ENCODE peak calls at places on chromosomes 6 and 20, in nine cellular contexts. G, J, A, T, H, Q, E, R and B are unnamed samples.

GRCh38 chr20:48102076-48102787 is 317.0 kb upstream of the SULF2 start:
- DNase-seq in J (no peak), R (no peak), Q (peak; percentile 35), H (no peak), A (no peak), G (no peak), T (no peak), E (no peak), B (no peak)

GRCh38 chr6:887583-888235 is 194.8 kb upstream of the EXOC2 start:
- DNase-seq in E (no peak), A (no peak), T (no peak), J (no peak), Q (no peak), G (no peak), H (no peak), R (no peak), B (no peak)

GRCh38 chr20:50724112-50724724 is 7.2 kb upstream of the PARD6B start:
- DNase-seq in G (no peak), R (no peak), T (no peak), H (no peak), A (no peak), E (no peak), Q (no peak), J (no peak), B (no peak)

GRCh38 chr6:141752677-141753076 is 380.0 kb upstream of the GJE1 start:
- DNase-seq in A (no peak), R (no peak), J (no peak), E (peak; percentile 5), G (peak; percentile 10), T (no peak), Q (no peak), H (no peak), B (no peak)

GRCh38 chr20:50428463-50428828 is 81.7 kb upstream of the PTPN1 start:
- DNase-seq in T (no peak), H (no peak), Q (no peak), R (no peak), E (no peak), A (no peak), G (no peak), J (no peak), B (no peak)

GRCh38 chr6:80541186-80541585 is 434.7 kb downstream of the BCKDHB start:
- DNase-seq in G (no peak), R (no peak), A (no peak), Q (no peak), H (no peak), E (no peak), J (peak; percentile 83), T (no peak), B (peak; percentile 58)

GRCh38 chr20:63114006-63114692 is 101.8 kb downstream of the YTHDF1 start:
- DNase-seq in H (peak; percentile 10), Q (no peak), T (no peak), A (no peak), E (no peak), J (no peak), R (no peak), G (no peak), B (no peak)

GRCh38 chr6:56729719-56730118 is 87.0 kb upstream of the DST start:
- DNase-seq in G (no peak), J (peak; percentile 82), Q (no peak), T (no peak), H (no peak), R (no peak), A (no peak), E (no peak), B (no peak)

GRCh38 chr6:43771858-43772570 is 2.0 kb downstream of the VEGFA start:
- DNase-seq in H (peak; percentile 86), R (peak; percentile 83), A (peak; percentile 64), Q (peak; percentile 90), E (peak; percentile 83), J (no peak), T (peak; percentile 84), G (peak; percentile 83), B (peak; percentile 81)

GRCh38 chr6:154689654-154690053 is 43.6 kb upstream of the SCAF8 start:
- DNase-seq in R (no peak), G (no peak), H (no peak), Q (no peak), T (no peak), J (no peak), E (no peak), A (no peak), B (no peak)

GRCh38 chr6:142861711-142862110 is 83.3 kb downstream of the HIVEP2 start:
- DNase-seq in R (no peak), E (no peak), Q (no peak), J (no peak), T (no peak), G (no peak), A (no peak), H (no peak), B (no peak)

GRCh38 chr20:32439132-32439829 is 81.2 kb downstream of the ASXL1 start:
- DNase-seq in H (no peak), E (no peak), A (no peak), J (peak; percentile 68), R (no peak), G (no peak), T (peak; percentile 23), Q (no peak), B (no peak)

GRCh38 chr6:158622545-158623190 is 21.9 kb downstream of the DYNLT1 start:
- DNase-seq in J (no peak), R (peak; percentile 15), G (peak; percentile 67), Q (no peak), T (no peak), A (no peak), H (no peak), E (peak; percentile 53), B (no peak)

GRCh38 chr6:70593118-70593486 is 26.4 kb downstream of the SDHAF4 start:
- DNase-seq in A (no peak), G (no peak), H (no peak), T (no peak), J (no peak), R (no peak), Q (no peak), E (no peak), B (no peak)

GRCh38 chr6:70371454-70372105 is 41.7 kb upstream of the FAM135A start:
- DNase-seq in T (no peak), E (peak; percentile 46), Q (no peak), A (no peak), G (peak; percentile 53), R (no peak), J (peak; percentile 57), H (no peak), B (no peak)

GRCh38 chr20:44730441-44730840 is 15.2 kb upstream of the KCNK15 start:
- DNase-seq in J (peak; percentile 95), H (no peak), G (no peak), E (no peak), Q (no peak), A (no peak), T (no peak), R (no peak), B (peak; percentile 76)

GRCh38 chr20:20712004-20712473 is 405 bp downstream of the RALGAPA2 start:
- DNase-seq in A (no peak), J (no peak), R (no peak), Q (no peak), T (no peak), G (no peak), H (no peak), E (no peak), B (no peak)

GRCh38 chr6:119284861-119285521 is 64.6 kb downstream of the MAN1A1 start:
- DNase-seq in H (no peak), G (no peak), R (no peak), E (no peak), T (no peak), A (no peak), J (no peak), Q (no peak), B (no peak)

GRCh38 chr6:110590821-110591351 is 114.5 kb upstream of the SLC22A16 start:
- DNase-seq in G (peak; percentile 46), H (no peak), A (no peak), T (no peak), E (peak; percentile 41), Q (no peak), R (no peak), J (peak; percentile 20), B (no peak)

DNA sequence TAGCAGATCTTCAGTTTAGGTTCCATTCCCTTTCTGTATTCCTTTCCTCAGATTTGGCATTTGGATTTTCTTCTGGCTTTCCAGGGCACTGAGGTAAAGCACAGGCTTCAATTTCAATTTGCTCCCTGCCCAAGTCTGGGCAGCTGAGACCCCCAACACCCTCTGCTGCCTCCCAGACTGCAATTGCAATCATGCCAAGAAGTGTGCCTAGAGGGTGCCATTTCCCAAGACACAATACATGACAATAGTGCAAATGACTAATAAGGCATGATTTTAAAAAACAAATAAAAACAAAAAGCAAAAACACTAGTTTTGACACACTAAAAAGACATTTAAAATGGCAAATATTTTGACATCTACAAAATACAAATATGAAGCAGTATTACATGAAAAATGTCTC is 364.8 kb downstream of the EPM2A start:
- DNase-seq in J (no peak), A (no peak), R (no peak), G (no peak), T (no peak), H (no peak), E (no peak), Q (no peak), B (no peak)
- TF ChIP-seq CTCF in J (no peak), A (no peak), R (no peak), G (no peak), T (no peak), H (no peak), E (no peak), Q (no peak), B (no peak)

GRCh38 chr6:137751768-137752560 is 115.1 kb upstream of the TNFAIP3 start:
- DNase-seq in A (no peak), G (no peak), E (no peak), Q (no peak), J (no peak), T (no peak), H (no peak), R (no peak), B (no peak)
- TF ChIP-seq CTCF in A (no peak), G (no peak), E (no peak), Q (no peak), J (no peak), T (no peak), H (no peak), R (no peak), B (no peak)

DNA sequence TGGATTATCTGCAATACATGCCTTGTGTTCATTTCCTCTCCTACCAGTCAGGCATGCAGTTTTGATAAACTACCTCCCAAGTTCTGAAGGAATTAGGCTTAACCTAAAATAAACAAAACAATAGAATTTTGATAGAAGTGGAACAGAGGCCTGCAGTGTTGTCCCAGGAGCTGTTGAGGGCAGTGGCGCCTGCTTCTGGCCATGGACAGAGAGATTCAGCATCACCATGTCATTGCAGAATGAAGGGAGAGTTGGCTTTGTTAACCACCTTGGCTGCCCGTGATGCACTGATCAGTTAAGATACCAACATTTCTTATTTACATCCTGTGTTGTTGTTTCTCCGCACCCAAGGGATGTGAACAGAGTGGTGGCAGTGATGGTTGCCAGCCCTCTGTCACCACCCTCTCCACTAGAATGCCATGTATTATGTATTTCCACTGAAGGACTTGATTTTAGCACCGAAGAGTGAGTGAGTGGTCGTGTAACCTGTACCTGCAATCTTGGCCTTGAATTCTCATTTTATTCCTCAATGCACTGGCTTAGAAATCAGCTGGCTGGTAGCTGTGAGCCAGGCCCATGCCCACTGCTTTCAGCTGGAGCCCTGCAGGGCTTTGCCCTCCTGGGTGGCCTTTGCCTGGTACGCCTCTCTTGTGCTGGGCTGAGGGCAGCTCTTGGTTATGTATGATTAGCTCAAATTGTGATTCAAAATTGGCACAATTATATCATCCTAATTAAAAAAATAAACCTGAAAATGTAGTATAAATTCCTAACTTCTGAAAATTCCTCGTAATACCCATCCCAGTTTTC is 56.5 kb downstream of the SHLD1 start:
- DNase-seq in R (no peak), T (no peak), J (no peak), H (peak; percentile 31), E (no peak), Q (no peak), G (no peak), A (no peak), B (no peak)
- TF ChIP-seq CTCF in R (no peak), T (no peak), J (no peak), H (peak; percentile 30), E (no peak), Q (no peak), G (peak; percentile 20), A (no peak), B (no peak)

GRCh38 chr6:140105857-140106256 is 731.4 kb upstream of the CITED2 start:
- DNase-seq in Q (no peak), G (no peak), E (no peak), J (no peak), R (no peak), H (no peak), T (no peak), A (no peak), B (peak; percentile 1)
- TF ChIP-seq CTCF in Q (no peak), G (no peak), E (no peak), J (peak; percentile 7), R (peak; percentile 26), H (peak; percentile 29), T (peak; percentile 18), A (no peak), B (no peak)